ENCODE peak calls at places on chromosomes 6 and 20, in five cellular contexts. E is right lobe of liver, M is sigmoid colon, Z is aorta, S is ovary. R is an unnamed sample. For H3K36me3, the result is how much of the 10 kb centered on the place peaks cover.

GRCh38 chr6:11770546-11771466 is 7.8 kb downstream of the ADTRP start:
- DNase-seq in E (peak), M (peak), Z (peak), S (peak), R (peak)

GRCh38 chr20:10696650-10697049 is 22.9 kb upstream of the JAG1 start:
- DNase-seq in E (peak), M (no peak), Z (no peak), S (no peak), R (no peak)

GRCh38 chr6:104597541-104598050 is 262.1 kb downstream of the HACE1 start:
- DNase-seq in E (no peak), M (no peak), Z (no peak), S (no peak), R (no peak)

GRCh38 chr20:37383229-37383989 is 37.5 kb downstream of the SRC start:
- DNase-seq in E (no peak), M (peak), Z (peak), S (no peak), R (peak)

GRCh38 chr6:14621518-14621917 is 503.9 kb downstream of the CD83 start:
- DNase-seq in E (no peak), M (no peak), Z (no peak), S (no peak), R (no peak)

GRCh38 chr6:131163886-131164285 is 28.6 kb downstream of the AKAP7 start:
- DNase-seq in E (no peak), M (no peak), Z (no peak), S (no peak), R (no peak)

GRCh38 chr20:38449046-38449445 is 13.9 kb upstream of the SNHG17 start:
- DNase-seq in E (no peak), M (no peak), Z (no peak), S (no peak), R (no peak)

GRCh38 chr20:31721408-31722332 is 998 bp downstream of the BCL2L1 start:
- DNase-seq in E (no peak), M (no peak), Z (no peak), S (peak), R (no peak)

GRCh38 chr6:41730531-41731436 is 4.6 kb downstream of the TFEB start:
- DNase-seq in E (no peak), M (no peak), Z (peak), S (no peak), R (no peak)

GRCh38 chr6:101402618-101403002 is 9.1 kb downstream of the GRIK2 start:
- DNase-seq in E (no peak), M (no peak), Z (no peak), S (no peak), R (peak)

GRCh38 chr6:141117869-141118268 is 1014.9 kb upstream of the GJE1 start:
- DNase-seq in E (no peak), M (no peak), Z (no peak), S (no peak), R (no peak)

GRCh38 chr6:43707767-43708166 is 20.2 kb upstream of the MRPS18A start:
- DNase-seq in E (no peak), M (no peak), Z (no peak), S (no peak), R (no peak)

GRCh38 chr20:25076201-25076600 is 5.7 kb downstream of the VSX1 start:
- DNase-seq in E (no peak), M (no peak), Z (no peak), S (no peak), R (no peak)

GRCh38 chr6:138307816-138308727 is 69.6 kb upstream of the SMIM28 start:
- DNase-seq in E (no peak), M (peak), Z (peak), S (no peak), R (no peak)

GRCh38 chr6:116105247-116105646 is 4.6 kb downstream of the NT5DC1 start:
- DNase-seq in E (no peak), M (no peak), Z (no peak), S (no peak), R (no peak)

GRCh38 chr20:23326774-23327173 is 23.8 kb upstream of the NXT1 start:
- DNase-seq in E (no peak), M (peak), Z (no peak), S (no peak), R (no peak)

GRCh38 chr6:110878751-110879539 is 4.4 kb downstream of the AMD1 start:
- DNase-seq in E (peak), M (no peak), Z (no peak), S (no peak), R (no peak)

GRCh38 chr6:149400050-149400449 is at the start of gene SUMO4:
- DNase-seq in E (no peak), M (no peak), Z (no peak), S (no peak), R (no peak)

GRCh38 chr20:63082939-63083735 is 76.4 kb upstream of the BHLHE23 start:
- DNase-seq in E (no peak), M (peak), Z (peak), S (no peak), R (peak)

GRCh38 chr6:163261361-163261760 is 153.2 kb upstream of the QKI start:
- DNase-seq in E (no peak), M (no peak), Z (no peak), S (no peak), R (no peak)

GRCh38 chr6:122800906-122801305 is 11.8 kb downstream of the SMPDL3A start:
- DNase-seq in E (no peak), M (no peak), Z (no peak), S (no peak), R (no peak)

GRCh38 chr20:24648481-24648880 is 179.1 kb downstream of the SYNDIG1 start:
- DNase-seq in E (no peak), M (peak), Z (peak), S (no peak), R (no peak)

GRCh38 chr6:108914235-108915022 is 66.2 kb downstream of the ARMC2 start:
- DNase-seq in E (no peak), M (no peak), Z (no peak), S (no peak), R (no peak)

GRCh38 chr6:132933085-132933484 is 118.7 kb downstream of the RPS12 start:
- DNase-seq in E (no peak), M (no peak), Z (no peak), S (no peak), R (no peak)

GRCh38 chr6:132931937-132932336 is 117.6 kb downstream of the RPS12 start:
- DNase-seq in E (peak), M (no peak), Z (no peak), S (no peak), R (no peak)

GRCh38 chr6:132934496-132934895 is 120.1 kb downstream of the RPS12 start:
- DNase-seq in E (no peak), M (no peak), Z (no peak), S (no peak), R (no peak)

GRCh38 chr6:132931313-132931712 is 116.9 kb downstream of the RPS12 start:
- DNase-seq in E (no peak), M (no peak), Z (no peak), S (no peak), R (no peak)

DNA sequence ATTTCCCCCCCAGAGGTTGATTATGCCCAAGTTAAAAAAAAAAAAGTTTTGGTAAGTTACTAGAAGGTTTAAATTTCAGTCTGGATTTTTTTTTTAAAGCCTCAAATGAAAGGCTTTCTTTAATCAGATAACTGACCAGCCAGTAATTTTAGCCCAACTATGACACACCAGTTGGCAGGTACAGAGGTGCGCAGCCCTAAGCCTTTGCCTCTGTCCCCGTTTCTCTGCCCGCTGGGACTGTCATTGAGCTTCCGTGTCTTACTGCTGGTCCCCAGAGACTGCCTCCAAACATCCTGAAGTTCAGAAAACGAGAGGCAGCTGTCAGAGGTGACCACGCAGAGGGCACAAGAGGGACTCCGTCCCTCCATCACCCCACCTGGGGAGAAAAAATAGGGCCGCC is 118.2 kb downstream of the RPS12 start:
- DNase-seq in E (no peak), M (no peak), Z (no peak), S (no peak), R (no peak)
- H3K27ac ChIP-seq in E (no peak), M (no peak), Z (no peak), S (no peak), R (no peak)

GRCh38 chr6:29727637-29728036 is 4.4 kb downstream of the HLA-F start:
- DNase-seq in E (no peak), M (no peak), Z (no peak), S (no peak), R (no peak)

GRCh38 chr6:29725981-29726380 is 2.7 kb downstream of the HLA-F start:
- DNase-seq in E (no peak), M (no peak), Z (no peak), S (no peak), R (no peak)

GRCh38 chr6:29728173-29728879 is 5.1 kb downstream of the HLA-F start:
- DNase-seq in E (no peak), M (no peak), Z (no peak), S (no peak), R (no peak)

GRCh38 chr6:29724937-29725869 is 2.0 kb downstream of the HLA-F start:
- DNase-seq in E (no peak), M (no peak), Z (no peak), S (no peak), R (no peak)

GRCh38 chr6:29726795-29727194 is 3.6 kb downstream of the HLA-F start:
- DNase-seq in E (no peak), M (no peak), Z (no peak), S (no peak), R (no peak)
- H3K36me3 ChIP-seq in E (under half), M (under half), Z (under half), S (under half), R (under half)

DNA sequence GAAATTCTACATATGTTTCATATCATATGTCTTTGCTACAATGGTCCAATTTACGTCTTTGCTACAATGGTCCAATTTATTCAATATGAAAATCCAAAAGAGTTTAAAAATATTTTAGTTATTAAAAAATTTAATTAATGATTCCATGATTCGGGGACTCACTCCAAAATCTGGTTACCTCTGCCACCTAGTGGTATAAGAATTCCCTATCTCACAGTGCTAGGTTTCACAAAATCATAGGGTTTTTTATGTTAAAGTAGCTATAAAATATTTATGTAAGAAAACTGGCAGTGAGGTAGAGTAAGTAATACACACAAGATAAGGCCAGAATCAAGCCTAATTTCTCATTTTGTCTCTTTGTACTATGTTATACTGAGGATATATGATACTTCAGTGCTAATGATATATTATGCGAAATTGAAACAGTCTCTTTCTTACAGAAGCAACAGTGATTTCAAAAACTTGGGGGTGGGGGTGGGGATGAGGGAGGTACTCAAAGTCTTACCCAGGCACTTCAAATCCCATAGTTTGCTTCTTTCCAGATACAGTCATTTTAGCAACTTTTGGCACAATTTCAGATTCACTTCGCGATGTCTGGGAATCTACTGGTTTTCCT is 52.3 kb downstream of the HBS1L start:
- DNase-seq in E (no peak), M (no peak), Z (no peak), S (no peak), R (no peak)
- H3K27ac ChIP-seq in E (no peak), M (no peak), Z (no peak), S (no peak), R (no peak)

GRCh38 chr6:125922322-125922860 is 34.2 kb upstream of the HINT3 start:
- DNase-seq in E (no peak), M (no peak), Z (no peak), S (no peak), R (no peak)
- H3K36me3 ChIP-seq in E (under half), M (under half), Z (under half), S (under half), R (under half)

DNA sequence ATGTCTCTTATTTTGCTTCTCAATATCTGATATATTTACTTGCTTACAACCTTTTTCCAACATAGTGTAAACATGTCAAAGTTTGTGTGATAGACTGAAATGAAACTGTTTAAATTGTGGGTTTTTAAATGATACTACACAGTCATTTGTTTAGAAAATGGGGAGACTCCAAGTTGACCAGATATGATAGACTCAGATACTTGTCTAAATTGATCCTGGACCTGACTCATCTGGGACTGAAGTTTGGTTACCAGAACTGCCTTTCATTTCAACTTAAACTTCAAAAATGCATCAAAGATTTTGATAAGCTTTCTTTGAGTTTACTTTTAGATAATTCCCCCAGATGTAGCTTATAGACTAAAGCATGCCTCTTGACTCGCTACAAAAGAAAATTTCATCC is 27.0 kb upstream of the PRL start:
- DNase-seq in E (no peak), M (no peak), Z (no peak), S (no peak), R (no peak)
- H3K27ac ChIP-seq in E (no peak), M (no peak), Z (no peak), S (no peak), R (no peak)

GRCh38 chr6:7295916-7296315 is 17.1 kb downstream of the SSR1 start:
- DNase-seq in E (no peak), M (no peak), Z (no peak), S (no peak), R (no peak)

GRCh38 chr6:7301702-7302101 is 11.3 kb downstream of the SSR1 start:
- DNase-seq in E (no peak), M (no peak), Z (no peak), S (no peak), R (no peak)

GRCh38 chr6:7296602-7297001 is 16.4 kb downstream of the SSR1 start:
- DNase-seq in E (no peak), M (no peak), Z (no peak), S (no peak), R (no peak)

GRCh38 chr6:7300890-7301289 is 12.1 kb downstream of the SSR1 start:
- DNase-seq in E (no peak), M (no peak), Z (no peak), S (no peak), R (no peak)

DNA sequence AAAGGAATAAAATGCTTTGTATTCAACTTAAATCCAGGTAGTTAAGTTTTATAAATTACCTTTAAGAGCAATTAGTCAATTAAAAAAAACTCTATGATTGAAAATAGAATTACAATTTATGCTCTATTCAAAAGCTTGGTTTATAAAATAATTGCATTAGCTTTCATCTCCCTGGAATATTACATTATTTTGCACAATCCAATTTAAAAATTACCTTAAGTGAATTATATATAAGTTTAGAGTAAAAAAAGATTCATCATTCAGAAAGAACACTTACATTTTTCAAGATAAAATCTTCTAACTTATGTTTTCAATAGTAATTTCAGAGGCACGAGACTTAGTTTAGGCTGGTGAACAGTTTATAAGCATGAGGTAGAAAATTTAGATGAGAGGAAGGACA is 14.9 kb downstream of the SSR1 start:
- DNase-seq in E (no peak), M (no peak), Z (no peak), S (no peak), R (no peak)
- H3K36me3 ChIP-seq in E (half or more), M (under half), Z (under half), S (under half), R (under half)

GRCh38 chr6:1316482-1317220 is 4.8 kb downstream of the FOXQ1 start:
- DNase-seq in E (peak), M (no peak), Z (no peak), S (no peak), R (peak)
- H3K27ac ChIP-seq in E (no peak), M (peak), Z (no peak), S (no peak), R (no peak)

DNA sequence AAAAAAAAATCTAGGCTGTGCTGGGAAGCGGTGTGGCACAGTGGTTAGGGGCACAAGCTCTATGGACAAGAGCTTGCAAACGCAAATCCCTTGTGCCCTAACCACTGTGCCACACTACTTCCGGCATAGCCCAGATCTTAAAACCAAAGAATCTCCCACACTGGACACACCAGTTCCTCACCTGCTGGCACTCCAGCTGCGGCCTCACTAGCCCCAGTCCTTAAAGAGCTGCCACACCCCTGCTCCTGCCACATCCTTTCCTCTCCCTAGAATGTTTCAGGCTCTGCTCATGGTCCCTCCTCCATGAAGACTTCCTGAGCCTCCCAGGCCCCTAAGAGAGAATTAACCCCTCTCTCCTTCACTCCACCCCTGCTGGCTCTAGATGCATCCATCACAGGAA is 71.8 kb upstream of the SRSF6 start:
- DNase-seq in E (no peak), M (no peak), Z (no peak), S (no peak), R (no peak)
- H3K36me3 ChIP-seq in E (under half), M (under half), Z (under half), S (under half), R (under half)

GRCh38 chr6:139905404-139906052 is 531.1 kb upstream of the CITED2 start:
- DNase-seq in E (no peak), M (no peak), Z (no peak), S (no peak), R (no peak)

GRCh38 chr6:139904158-139904533 is 529.7 kb upstream of the CITED2 start:
- DNase-seq in E (no peak), M (no peak), Z (no peak), S (no peak), R (no peak)

GRCh38 chr6:139904572-139904971 is 530.1 kb upstream of the CITED2 start:
- DNase-seq in E (no peak), M (no peak), Z (no peak), S (no peak), R (no peak)

GRCh38 chr6:139903411-139904157 is 529.1 kb upstream of the CITED2 start:
- DNase-seq in E (no peak), M (no peak), Z (no peak), S (no peak), R (no peak)
- H3K27ac ChIP-seq in E (peak), M (no peak), Z (no peak), S (no peak), R (no peak)